ENCODE peak calls at places on chromosomes 5 and 9, in seven cellular contexts. Z is neuronal stem cell, H is H1, A is mesendoderm, U is H9, E is trophoblast cell, X is mesenchymal stem cell. W is an unnamed sample.
A peak's percentile ranks its signal among the peaks of the same experiment; 100 is the strongest.

GRCh38 chr9:113564804-113565237 is 101.3 kb downstream of the RGS3 start:
- DNase-seq in Z (no peak), H (peak; percentile 68), A (peak; percentile 80), U (peak; percentile 76), E (no peak), X (peak; percentile 82), W (peak; percentile 61)

GRCh38 chr5:141517321-141517720 is 28.4 kb downstream of the PCDHGC5 start:
- DNase-seq in Z (no peak), H (no peak), A (no peak), U (no peak), E (no peak), X (no peak), W (no peak)

GRCh38 chr5:172005708-172006377 is 595 bp downstream of the FBXW11 start:
- DNase-seq in Z (peak; percentile 37), H (peak; percentile 65), A (peak; percentile 71), U (peak; percentile 39), E (peak; percentile 44), X (peak; percentile 50), W (no peak)

GRCh38 chr9:137798901-137799629 is 78.5 kb upstream of the CACNA1B start:
- DNase-seq in Z (no peak), H (no peak), A (no peak), U (no peak), E (no peak), X (no peak), W (no peak)

GRCh38 chr9:121637441-121638222 is 13.8 kb upstream of the DAB2IP start:
- DNase-seq in Z (no peak), H (no peak), A (no peak), U (no peak), E (no peak), X (peak; percentile 19), W (peak; percentile 50)

GRCh38 chr5:140674629-140675028 is 1.3 kb upstream of the DND1 start:
- DNase-seq in Z (no peak), H (no peak), A (no peak), U (no peak), E (no peak), X (no peak), W (no peak)

GRCh38 chr9:124372038-124372437 is 43.2 kb downstream of the PSMB7 start:
- DNase-seq in Z (no peak), H (no peak), A (no peak), U (no peak), E (no peak), X (no peak), W (peak; percentile 30)

GRCh38 chr5:139660105-139660915 is 12.2 kb downstream of the CXXC5 start:
- DNase-seq in Z (no peak), H (no peak), A (no peak), U (no peak), E (peak; percentile 21), X (peak; percentile 42), W (no peak)

GRCh38 chr5:73746608-73747007 is 120.6 kb downstream of the ARHGEF28 start:
- DNase-seq in Z (no peak), H (no peak), A (no peak), U (no peak), E (no peak), X (no peak), W (no peak)

GRCh38 chr9:133484671-133485437 is 6.0 kb upstream of the SLC2A6 start:
- DNase-seq in Z (no peak), H (no peak), A (no peak), U (no peak), E (peak; percentile 48), X (no peak), W (no peak)
- H3K23ac ChIP-seq in Z (peak overlapping the region; percentile 80), H (no peak overlapping the region), A (no peak overlapping the region), U (no peak overlapping the region), E (no peak overlapping the region), X (no peak overlapping the region), W (no peak overlapping the region)

GRCh38 chr5:2534251-2534650 is 217.2 kb downstream of the IRX2 start:
- DNase-seq in Z (no peak), H (no peak), A (no peak), U (no peak), E (no peak), X (no peak), W (no peak)
- H3K23ac ChIP-seq in Z (no peak overlapping the region), H (no peak overlapping the region), A (no peak overlapping the region), U (no peak overlapping the region), E (no peak overlapping the region), X (no peak overlapping the region), W (no peak overlapping the region)

GRCh38 chr5:88694087-88694703 is 188.8 kb downstream of the MEF2C start:
- DNase-seq in Z (no peak), H (no peak), A (peak; percentile 16), U (peak; percentile 30), E (no peak), X (no peak), W (no peak)
- H3K23ac ChIP-seq in Z (no peak overlapping the region), H (no peak overlapping the region), A (no peak overlapping the region), U (no peak overlapping the region), E (no peak overlapping the region), X (no peak overlapping the region), W (no peak overlapping the region)

DNA sequence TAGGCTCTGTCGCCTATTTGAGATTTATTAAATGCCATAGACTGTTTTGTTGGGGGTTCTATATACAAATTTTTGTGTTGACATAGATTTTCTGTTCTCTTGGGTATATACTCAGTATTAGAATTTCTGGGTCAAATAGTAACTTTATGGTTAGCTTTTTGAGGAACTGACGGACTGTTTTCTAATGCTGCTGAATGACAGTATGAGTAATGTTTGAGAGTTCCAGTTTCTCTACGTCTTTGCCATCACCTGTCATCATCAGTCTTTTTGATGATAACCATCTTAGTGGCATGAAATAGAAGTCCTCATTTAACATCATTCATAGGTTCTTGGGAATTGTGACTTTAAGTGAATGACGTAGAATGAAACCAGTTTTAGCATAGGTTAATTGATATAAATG is 60.1 kb downstream of the CCDC171 start:
- DNase-seq in Z (no peak), H (no peak), A (no peak), U (no peak), E (peak; percentile 34), X (no peak), W (no peak)
- H3K23ac ChIP-seq in Z (no peak overlapping the region), H (no peak overlapping the region), A (no peak overlapping the region), U (no peak overlapping the region), E (no peak overlapping the region), X (no peak overlapping the region), W (no peak overlapping the region)

GRCh38 chr9:3939820-3940219 is 360.0 kb downstream of the GLIS3 start:
- DNase-seq in Z (no peak), H (no peak), A (no peak), U (no peak), E (no peak), X (no peak), W (no peak)
- H3K23ac ChIP-seq in Z (no peak overlapping the region), H (no peak overlapping the region), A (no peak overlapping the region), U (no peak overlapping the region), E (no peak overlapping the region), X (no peak overlapping the region), W (no peak overlapping the region)

GRCh38 chr9:110246214-110246613 is 10.1 kb downstream of the TXN start:
- DNase-seq in Z (no peak), H (no peak), A (no peak), U (no peak), E (no peak), X (peak; percentile 6), W (no peak)

GRCh38 chr9:110244616-110245015 is 11.7 kb downstream of the TXN start:
- DNase-seq in Z (no peak), H (no peak), A (no peak), U (no peak), E (no peak), X (peak; percentile 1), W (no peak)

GRCh38 chr9:110251212-110251611 is 5.1 kb downstream of the TXN start:
- DNase-seq in Z (no peak), H (no peak), A (no peak), U (no peak), E (no peak), X (peak; percentile 0), W (no peak)

GRCh38 chr9:110249639-110250038 is 6.7 kb downstream of the TXN start:
- DNase-seq in Z (no peak), H (no peak), A (no peak), U (no peak), E (no peak), X (peak; percentile 30), W (no peak)

GRCh38 chr9:110248361-110248760 is 7.9 kb downstream of the TXN start:
- DNase-seq in Z (no peak), H (no peak), A (no peak), U (no peak), E (peak; percentile 62), X (peak; percentile 23), W (no peak)
- H3K23ac ChIP-seq in Z (no peak overlapping the region), H (no peak overlapping the region), A (no peak overlapping the region), U (no peak overlapping the region), E (no peak overlapping the region), X (no peak overlapping the region), W (no peak overlapping the region)

W was measured in IMR-90.